ENCODE peak calls at places on chromosomes 4 and X, in seven cellular contexts. One of them, this sample, is unnamed.

GRCh38 chr4:40953253-40954118 is 203.7 kb downstream of the NSUN7 start:
- DNase-seq in CD4-positive, alpha-beta T cell: no peak
- DNase-seq in GM20000: no peak
- DNase-seq in body of pancreas: no peak
- DNase-seq in breast epithelium: no peak
- DNase-seq in activated CD8-positive, alpha-beta T cell treated with anti-CD3 and anti-CD28 coated beads for 36 hours: no peak
- DNase-seq in right lobe of liver: no peak
- DNase-seq in this sample: no peak

GRCh38 chr4:149781150-149781549 is 34.5 kb downstream of the IQCM start:
- DNase-seq in CD4-positive, alpha-beta T cell: no peak
- DNase-seq in GM20000: no peak
- DNase-seq in body of pancreas: no peak
- DNase-seq in breast epithelium: no peak
- DNase-seq in activated CD8-positive, alpha-beta T cell treated with anti-CD3 and anti-CD28 coated beads for 36 hours: no peak
- DNase-seq in right lobe of liver: no peak
- DNase-seq in this sample: no peak

GRCh38 chr4:39466747-39467146 is 7.9 kb downstream of the LIAS start:
- DNase-seq in CD4-positive, alpha-beta T cell: no peak
- DNase-seq in GM20000: no peak
- DNase-seq in body of pancreas: no peak
- DNase-seq in breast epithelium: no peak
- DNase-seq in activated CD8-positive, alpha-beta T cell treated with anti-CD3 and anti-CD28 coated beads for 36 hours: no peak
- DNase-seq in right lobe of liver: no peak
- DNase-seq in this sample: no peak

GRCh38 chrX:68432648-68433047 is 647 bp downstream of the OPHN1 start:
- DNase-seq in CD4-positive, alpha-beta T cell: no peak
- DNase-seq in GM20000: no peak
- DNase-seq in body of pancreas: no peak
- DNase-seq in breast epithelium: no peak
- DNase-seq in activated CD8-positive, alpha-beta T cell treated with anti-CD3 and anti-CD28 coated beads for 36 hours: no peak
- DNase-seq in right lobe of liver: no peak
- DNase-seq in this sample: no peak

GRCh38 chr4:123315617-123316016 is 81.0 kb upstream of the SPRY1 start:
- DNase-seq in CD4-positive, alpha-beta T cell: no peak
- DNase-seq in GM20000: no peak
- DNase-seq in body of pancreas: no peak
- DNase-seq in breast epithelium: no peak
- DNase-seq in activated CD8-positive, alpha-beta T cell treated with anti-CD3 and anti-CD28 coated beads for 36 hours: no peak
- DNase-seq in right lobe of liver: no peak
- DNase-seq in this sample: no peak

GRCh38 chr4:88765729-88766128 is 68.1 kb upstream of the NAP1L5 start:
- DNase-seq in CD4-positive, alpha-beta T cell: no peak
- DNase-seq in GM20000: no peak
- DNase-seq in body of pancreas: peak; percentile 22
- DNase-seq in breast epithelium: peak; percentile 42
- DNase-seq in activated CD8-positive, alpha-beta T cell treated with anti-CD3 and anti-CD28 coated beads for 36 hours: no peak
- DNase-seq in right lobe of liver: no peak
- DNase-seq in this sample: no peak

GRCh38 chr4:2817136-2817535 is 24.3 kb downstream of the SH3BP2 start:
- DNase-seq in CD4-positive, alpha-beta T cell: no peak
- DNase-seq in GM20000: no peak
- DNase-seq in body of pancreas: no peak
- DNase-seq in breast epithelium: no peak
- DNase-seq in activated CD8-positive, alpha-beta T cell treated with anti-CD3 and anti-CD28 coated beads for 36 hours: no peak
- DNase-seq in right lobe of liver: no peak
- DNase-seq in this sample: no peak

GRCh38 chr4:83889802-83890201 is 353.9 kb downstream of the GPAT3 start:
- DNase-seq in CD4-positive, alpha-beta T cell: no peak
- DNase-seq in GM20000: no peak
- DNase-seq in body of pancreas: no peak
- DNase-seq in breast epithelium: no peak
- DNase-seq in activated CD8-positive, alpha-beta T cell treated with anti-CD3 and anti-CD28 coated beads for 36 hours: no peak
- DNase-seq in right lobe of liver: no peak
- DNase-seq in this sample: no peak

GRCh38 chr4:84279678-84280077 is 219.4 kb downstream of the NKX6-1 start:
- DNase-seq in CD4-positive, alpha-beta T cell: no peak
- DNase-seq in GM20000: no peak
- DNase-seq in body of pancreas: no peak
- DNase-seq in breast epithelium: no peak
- DNase-seq in activated CD8-positive, alpha-beta T cell treated with anti-CD3 and anti-CD28 coated beads for 36 hours: no peak
- DNase-seq in right lobe of liver: no peak
- DNase-seq in this sample: no peak

GRCh38 chr4:168621806-168622589 is 125.1 kb downstream of the PALLD start:
- DNase-seq in CD4-positive, alpha-beta T cell: no peak
- DNase-seq in GM20000: no peak
- DNase-seq in body of pancreas: no peak
- DNase-seq in breast epithelium: no peak
- DNase-seq in activated CD8-positive, alpha-beta T cell treated with anti-CD3 and anti-CD28 coated beads for 36 hours: no peak
- DNase-seq in right lobe of liver: no peak
- DNase-seq in this sample: no peak

GRCh38 chr4:681736-682451 is 7.1 kb downstream of the SLC49A3 start:
- DNase-seq in CD4-positive, alpha-beta T cell: peak; percentile 49
- DNase-seq in GM20000: peak; percentile 87
- DNase-seq in body of pancreas: peak; percentile 85
- DNase-seq in breast epithelium: peak; percentile 63
- DNase-seq in activated CD8-positive, alpha-beta T cell treated with anti-CD3 and anti-CD28 coated beads for 36 hours: peak; percentile 54
- DNase-seq in right lobe of liver: peak; percentile 60
- DNase-seq in this sample: peak; percentile 85

GRCh38 chrX:134571831-134572230 is 86.4 kb downstream of the PLAC1 start:
- DNase-seq in CD4-positive, alpha-beta T cell: no peak
- DNase-seq in GM20000: no peak
- DNase-seq in body of pancreas: no peak
- DNase-seq in breast epithelium: no peak
- DNase-seq in activated CD8-positive, alpha-beta T cell treated with anti-CD3 and anti-CD28 coated beads for 36 hours: no peak
- DNase-seq in right lobe of liver: no peak
- DNase-seq in this sample: no peak

GRCh38 chr4:143625632-143626031 is 74.8 kb downstream of the FREM3 start:
- DNase-seq in CD4-positive, alpha-beta T cell: no peak
- DNase-seq in GM20000: no peak
- DNase-seq in body of pancreas: no peak
- DNase-seq in breast epithelium: no peak
- DNase-seq in activated CD8-positive, alpha-beta T cell treated with anti-CD3 and anti-CD28 coated beads for 36 hours: no peak
- DNase-seq in right lobe of liver: no peak
- DNase-seq in this sample: no peak

GRCh38 chr4:103098746-103099421 is 750 bp downstream of the BDH2 start:
- DNase-seq in CD4-positive, alpha-beta T cell: no peak
- DNase-seq in GM20000: no peak
- DNase-seq in body of pancreas: no peak
- DNase-seq in breast epithelium: no peak
- DNase-seq in activated CD8-positive, alpha-beta T cell treated with anti-CD3 and anti-CD28 coated beads for 36 hours: no peak
- DNase-seq in right lobe of liver: no peak
- DNase-seq in this sample: no peak

DNA sequence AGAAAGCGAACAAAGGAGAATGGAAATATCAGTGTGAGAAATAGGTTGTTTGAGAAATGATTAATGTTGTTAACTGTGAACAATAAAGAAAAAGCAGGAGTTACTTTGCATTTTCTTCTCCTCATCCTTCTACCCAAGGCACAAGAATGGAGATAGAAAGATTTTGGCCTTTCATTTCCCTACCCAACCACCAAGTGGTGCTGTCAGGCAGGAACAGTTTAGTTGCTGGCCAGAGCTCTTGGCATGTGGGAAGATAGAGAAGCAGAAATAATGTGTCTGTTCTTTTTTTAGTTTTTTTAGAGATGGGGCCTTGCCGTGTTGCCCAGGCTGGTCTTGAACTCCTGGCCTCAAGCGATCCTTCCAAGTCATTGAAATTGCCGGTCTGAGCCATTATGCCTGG is 12.8 kb downstream of the HOPX start:
- DNase-seq in CD4-positive, alpha-beta T cell: no peak
- DNase-seq in GM20000: peak; percentile 39
- DNase-seq in body of pancreas: no peak
- DNase-seq in breast epithelium: no peak
- DNase-seq in activated CD8-positive, alpha-beta T cell treated with anti-CD3 and anti-CD28 coated beads for 36 hours: no peak
- DNase-seq in right lobe of liver: no peak
- DNase-seq in this sample: no peak
- TF ChIP-seq CTCF in CD4-positive, alpha-beta T cell: no peak
- TF ChIP-seq CTCF in GM20000: no peak
- TF ChIP-seq CTCF in body of pancreas: no peak
- TF ChIP-seq CTCF in breast epithelium: no peak
- TF ChIP-seq CTCF in activated CD8-positive, alpha-beta T cell treated with anti-CD3 and anti-CD28 coated beads for 36 hours: peak; percentile 37
- TF ChIP-seq CTCF in right lobe of liver: no peak
- TF ChIP-seq CTCF in this sample: peak; percentile 41

GRCh38 chr4:5374577-5374976 is 323.3 kb downstream of the STK32B start:
- DNase-seq in CD4-positive, alpha-beta T cell: no peak
- DNase-seq in GM20000: no peak
- DNase-seq in body of pancreas: no peak
- DNase-seq in breast epithelium: no peak
- DNase-seq in activated CD8-positive, alpha-beta T cell treated with anti-CD3 and anti-CD28 coated beads for 36 hours: no peak
- DNase-seq in right lobe of liver: no peak
- DNase-seq in this sample: no peak

GRCh38 chr4:5381981-5382441 is 326.3 kb downstream of the EVC2 start:
- DNase-seq in CD4-positive, alpha-beta T cell: no peak
- DNase-seq in GM20000: no peak
- DNase-seq in body of pancreas: no peak
- DNase-seq in breast epithelium: no peak
- DNase-seq in activated CD8-positive, alpha-beta T cell treated with anti-CD3 and anti-CD28 coated beads for 36 hours: no peak
- DNase-seq in right lobe of liver: no peak
- DNase-seq in this sample: no peak

GRCh38 chr4:5374994-5375393 is 323.7 kb downstream of the STK32B start:
- DNase-seq in CD4-positive, alpha-beta T cell: no peak
- DNase-seq in GM20000: no peak
- DNase-seq in body of pancreas: no peak
- DNase-seq in breast epithelium: no peak
- DNase-seq in activated CD8-positive, alpha-beta T cell treated with anti-CD3 and anti-CD28 coated beads for 36 hours: no peak
- DNase-seq in right lobe of liver: no peak
- DNase-seq in this sample: no peak

GRCh38 chr4:5376015-5376414 is 324.7 kb downstream of the STK32B start:
- DNase-seq in CD4-positive, alpha-beta T cell: no peak
- DNase-seq in GM20000: no peak
- DNase-seq in body of pancreas: no peak
- DNase-seq in breast epithelium: no peak
- DNase-seq in activated CD8-positive, alpha-beta T cell treated with anti-CD3 and anti-CD28 coated beads for 36 hours: no peak
- DNase-seq in right lobe of liver: no peak
- DNase-seq in this sample: no peak

DNA sequence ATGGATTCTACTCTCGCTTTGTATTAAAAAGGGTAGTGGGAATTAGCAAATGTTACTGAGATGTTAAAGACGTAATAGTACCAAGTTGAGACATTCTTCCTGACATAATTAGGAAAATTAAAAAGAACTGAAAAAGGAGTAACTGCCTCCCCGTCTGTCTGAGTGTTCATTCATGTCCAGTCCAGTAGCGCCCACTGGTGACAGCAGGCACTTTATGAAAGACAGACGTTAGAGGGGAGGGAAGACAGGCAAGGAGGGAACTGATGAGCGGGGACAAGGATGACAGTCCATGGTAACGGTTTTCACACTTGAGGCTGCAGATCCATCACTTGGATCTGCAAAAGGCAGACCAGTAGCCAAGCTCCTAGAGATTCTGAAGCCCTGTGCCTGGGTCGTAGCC is 326.7 kb downstream of the STK32B start:
- DNase-seq in CD4-positive, alpha-beta T cell: no peak
- DNase-seq in GM20000: no peak
- DNase-seq in body of pancreas: no peak
- DNase-seq in breast epithelium: no peak
- DNase-seq in activated CD8-positive, alpha-beta T cell treated with anti-CD3 and anti-CD28 coated beads for 36 hours: no peak
- DNase-seq in right lobe of liver: no peak
- DNase-seq in this sample: no peak
- TF ChIP-seq CTCF in CD4-positive, alpha-beta T cell: no peak
- TF ChIP-seq CTCF in GM20000: no peak
- TF ChIP-seq CTCF in body of pancreas: no peak
- TF ChIP-seq CTCF in breast epithelium: peak; percentile 11
- TF ChIP-seq CTCF in activated CD8-positive, alpha-beta T cell treated with anti-CD3 and anti-CD28 coated beads for 36 hours: no peak
- TF ChIP-seq CTCF in right lobe of liver: no peak
- TF ChIP-seq CTCF in this sample: peak; percentile 10

GRCh38 chr4:78022517-78022916 is 34.6 kb upstream of the FRAS1 start:
- DNase-seq in CD4-positive, alpha-beta T cell: no peak
- DNase-seq in GM20000: no peak
- DNase-seq in body of pancreas: no peak
- DNase-seq in breast epithelium: no peak
- DNase-seq in activated CD8-positive, alpha-beta T cell treated with anti-CD3 and anti-CD28 coated beads for 36 hours: no peak
- DNase-seq in right lobe of liver: no peak
- DNase-seq in this sample: no peak
- TF ChIP-seq CTCF in CD4-positive, alpha-beta T cell: no peak
- TF ChIP-seq CTCF in GM20000: no peak
- TF ChIP-seq CTCF in body of pancreas: no peak
- TF ChIP-seq CTCF in breast epithelium: no peak
- TF ChIP-seq CTCF in activated CD8-positive, alpha-beta T cell treated with anti-CD3 and anti-CD28 coated beads for 36 hours: no peak
- TF ChIP-seq CTCF in right lobe of liver: no peak
- TF ChIP-seq CTCF in this sample: no peak

GRCh38 chr4:133154725-133155124 is 5.6 kb downstream of the PCDH10 start:
- DNase-seq in CD4-positive, alpha-beta T cell: no peak
- DNase-seq in GM20000: peak; percentile 22
- DNase-seq in body of pancreas: no peak
- DNase-seq in breast epithelium: no peak
- DNase-seq in activated CD8-positive, alpha-beta T cell treated with anti-CD3 and anti-CD28 coated beads for 36 hours: peak; percentile 4
- DNase-seq in right lobe of liver: no peak
- DNase-seq in this sample: peak; percentile 43
- TF ChIP-seq CTCF in CD4-positive, alpha-beta T cell: no peak
- TF ChIP-seq CTCF in GM20000: no peak
- TF ChIP-seq CTCF in body of pancreas: no peak
- TF ChIP-seq CTCF in breast epithelium: peak; percentile 23
- TF ChIP-seq CTCF in activated CD8-positive, alpha-beta T cell treated with anti-CD3 and anti-CD28 coated beads for 36 hours: peak; percentile 18
- TF ChIP-seq CTCF in right lobe of liver: peak; percentile 44
- TF ChIP-seq CTCF in this sample: peak; percentile 62

GRCh38 chrX:106621836-106622235 is 10.1 kb downstream of the RADX start:
- DNase-seq in CD4-positive, alpha-beta T cell: no peak
- DNase-seq in GM20000: no peak
- DNase-seq in body of pancreas: no peak
- DNase-seq in breast epithelium: no peak
- DNase-seq in activated CD8-positive, alpha-beta T cell treated with anti-CD3 and anti-CD28 coated beads for 36 hours: no peak
- DNase-seq in right lobe of liver: no peak
- DNase-seq in this sample: no peak
- TF ChIP-seq CTCF in CD4-positive, alpha-beta T cell: no peak
- TF ChIP-seq CTCF in GM20000: no peak
- TF ChIP-seq CTCF in body of pancreas: no peak
- TF ChIP-seq CTCF in breast epithelium: no peak
- TF ChIP-seq CTCF in activated CD8-positive, alpha-beta T cell treated with anti-CD3 and anti-CD28 coated beads for 36 hours: no peak
- TF ChIP-seq CTCF in right lobe of liver: no peak
- TF ChIP-seq CTCF in this sample: no peak

GRCh38 chrX:48833531-48834138 is 1.8 kb downstream of the PCSK1N start:
- DNase-seq in CD4-positive, alpha-beta T cell: no peak
- DNase-seq in GM20000: peak; percentile 23
- DNase-seq in body of pancreas: no peak
- DNase-seq in breast epithelium: no peak
- DNase-seq in activated CD8-positive, alpha-beta T cell treated with anti-CD3 and anti-CD28 coated beads for 36 hours: no peak
- DNase-seq in right lobe of liver: no peak
- DNase-seq in this sample: no peak
- TF ChIP-seq CTCF in CD4-positive, alpha-beta T cell: no peak
- TF ChIP-seq CTCF in GM20000: no peak
- TF ChIP-seq CTCF in body of pancreas: no peak
- TF ChIP-seq CTCF in breast epithelium: no peak
- TF ChIP-seq CTCF in activated CD8-positive, alpha-beta T cell treated with anti-CD3 and anti-CD28 coated beads for 36 hours: no peak
- TF ChIP-seq CTCF in right lobe of liver: no peak
- TF ChIP-seq CTCF in this sample: no peak

GRCh38 chr4:114284629-114285028 is 305.2 kb upstream of the ARSJ start:
- DNase-seq in CD4-positive, alpha-beta T cell: no peak
- DNase-seq in GM20000: no peak
- DNase-seq in body of pancreas: no peak
- DNase-seq in breast epithelium: no peak
- DNase-seq in activated CD8-positive, alpha-beta T cell treated with anti-CD3 and anti-CD28 coated beads for 36 hours: no peak
- DNase-seq in right lobe of liver: no peak
- DNase-seq in this sample: no peak
- TF ChIP-seq CTCF in CD4-positive, alpha-beta T cell: no peak
- TF ChIP-seq CTCF in GM20000: no peak
- TF ChIP-seq CTCF in body of pancreas: no peak
- TF ChIP-seq CTCF in breast epithelium: no peak
- TF ChIP-seq CTCF in activated CD8-positive, alpha-beta T cell treated with anti-CD3 and anti-CD28 coated beads for 36 hours: no peak
- TF ChIP-seq CTCF in right lobe of liver: no peak
- TF ChIP-seq CTCF in this sample: no peak

GRCh38 chrX:38304010-38304409 is 23.3 kb downstream of the RPGR start:
- DNase-seq in CD4-positive, alpha-beta T cell: no peak
- DNase-seq in GM20000: no peak
- DNase-seq in body of pancreas: no peak
- DNase-seq in breast epithelium: no peak
- DNase-seq in activated CD8-positive, alpha-beta T cell treated with anti-CD3 and anti-CD28 coated beads for 36 hours: no peak
- DNase-seq in right lobe of liver: no peak
- DNase-seq in this sample: no peak
- TF ChIP-seq CTCF in CD4-positive, alpha-beta T cell: no peak
- TF ChIP-seq CTCF in GM20000: no peak
- TF ChIP-seq CTCF in body of pancreas: no peak
- TF ChIP-seq CTCF in breast epithelium: no peak
- TF ChIP-seq CTCF in activated CD8-positive, alpha-beta T cell treated with anti-CD3 and anti-CD28 coated beads for 36 hours: no peak
- TF ChIP-seq CTCF in right lobe of liver: peak; percentile 30
- TF ChIP-seq CTCF in this sample: no peak